ENCODE peak calls at places on chromosomes 1 and 21, in five cellular contexts. K, Y, X, R and C are unnamed samples.

GRCh38 chr1:904271-904950 is 19.3 kb upstream of the SAMD11 start:
- DNase-seq in Y (no peak), R (peak; percentile 87), K (peak; percentile 53), X (peak; percentile 78), C (peak; percentile 76)

GRCh38 chr1:57461405-57461804 is 37.5 kb upstream of the DAB1 start:
- DNase-seq in K (no peak), X (no peak), Y (no peak), R (no peak), C (no peak)

GRCh38 chr1:232927722-232928505 is 22.5 kb upstream of the NTPCR start:
- DNase-seq in R (no peak), Y (no peak), K (no peak), X (no peak), C (no peak)

GRCh38 chr1:231935856-231936255 is 309.3 kb downstream of the DISC1 start:
- DNase-seq in R (no peak), Y (no peak), K (no peak), X (no peak), C (no peak)

GRCh38 chr1:32352831-32353383 is 9.4 kb downstream of the FAM229A start:
- DNase-seq in R (no peak), Y (no peak), X (no peak), K (no peak), C (no peak)

GRCh38 chr1:187390157-187390556 is 561.4 kb downstream of the PLA2G4A start:
- DNase-seq in R (no peak), X (peak; percentile 17), Y (no peak), K (no peak), C (no peak)

GRCh38 chr1:224068458-224068770 is 45.5 kb upstream of the FBXO28 start:
- DNase-seq in X (no peak), Y (no peak), K (no peak), R (no peak), C (no peak)

GRCh38 chr21:34195365-34195764 is 122.0 kb downstream of the MRPS6 start:
- DNase-seq in K (no peak), X (no peak), Y (no peak), R (no peak), C (no peak)

GRCh38 chr1:51569284-51570062 is 47.4 kb upstream of the OSBPL9 start:
- DNase-seq in X (peak; percentile 90), R (no peak), K (peak; percentile 98), Y (no peak), C (peak; percentile 94)

GRCh38 chr1:147781056-147781471 is 20.7 kb upstream of the GJA5 start:
- DNase-seq in Y (no peak), R (peak; percentile 57), K (peak; percentile 96), X (peak; percentile 48), C (peak; percentile 42)

DNA sequence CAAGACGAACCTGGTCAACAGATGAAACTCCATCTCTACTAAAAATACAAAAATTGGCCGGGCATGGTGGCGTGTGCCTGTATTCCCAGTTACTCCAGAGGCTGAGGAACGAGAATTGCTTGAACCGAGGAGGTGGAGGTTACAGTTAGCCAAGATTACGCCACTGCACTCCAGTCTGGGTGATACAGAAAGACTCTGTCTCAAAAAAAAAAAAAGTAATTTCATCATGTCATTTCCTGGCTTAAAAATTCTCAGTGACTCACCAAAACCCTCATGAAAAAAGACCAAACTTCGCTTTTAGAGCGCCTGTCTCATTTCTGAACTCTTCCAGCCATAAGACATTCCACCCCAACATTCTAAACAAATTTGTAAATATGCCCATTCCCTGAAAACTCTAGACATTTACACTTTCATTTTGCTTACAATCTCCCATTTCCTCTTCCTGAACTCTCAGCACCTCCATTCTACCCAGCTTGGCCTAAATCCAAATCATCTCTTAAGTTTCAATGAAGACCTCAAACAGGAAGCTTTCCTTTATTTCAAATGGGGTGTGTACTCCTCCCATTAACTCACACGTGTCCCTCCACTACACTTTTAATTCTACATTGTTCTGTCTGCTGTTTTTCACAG is 50.5 kb upstream of the PRRC2C start:
- DNase-seq in K (no peak), Y (no peak), X (peak; percentile 92), R (no peak), C (peak; percentile 69)
- H3K4me3 ChIP-seq in K (no peak overlapping the region), Y (no peak overlapping the region), X (peak overlapping the region; percentile 27), R (no peak overlapping the region), C (peak overlapping the region; percentile 11)

DNA sequence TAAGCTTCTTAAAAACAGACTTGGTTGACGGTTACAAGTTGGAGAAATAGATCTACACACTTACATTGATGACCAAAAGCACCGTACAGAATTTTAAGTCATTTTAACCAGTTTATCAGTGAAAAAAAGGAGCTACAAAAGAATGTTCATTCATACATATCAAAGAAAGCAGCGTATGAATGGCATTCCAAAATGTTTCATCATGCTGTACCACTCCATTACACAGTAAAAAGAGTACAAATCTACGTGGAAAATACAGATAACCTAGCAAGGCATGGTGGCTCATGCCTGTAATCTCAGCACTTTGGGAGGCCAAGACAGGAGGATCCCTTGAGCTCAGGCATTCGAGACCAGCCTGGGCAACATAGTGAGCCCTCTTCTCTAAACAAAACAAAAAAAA is 40.3 kb downstream of the ZZZ3 start:
- DNase-seq in R (no peak), Y (no peak), K (no peak), X (peak; percentile 55), C (no peak)
- H3K4me3 ChIP-seq in R (no peak overlapping the region), Y (no peak overlapping the region), K (no peak overlapping the region), X (no peak overlapping the region), C (no peak overlapping the region)

DNA sequence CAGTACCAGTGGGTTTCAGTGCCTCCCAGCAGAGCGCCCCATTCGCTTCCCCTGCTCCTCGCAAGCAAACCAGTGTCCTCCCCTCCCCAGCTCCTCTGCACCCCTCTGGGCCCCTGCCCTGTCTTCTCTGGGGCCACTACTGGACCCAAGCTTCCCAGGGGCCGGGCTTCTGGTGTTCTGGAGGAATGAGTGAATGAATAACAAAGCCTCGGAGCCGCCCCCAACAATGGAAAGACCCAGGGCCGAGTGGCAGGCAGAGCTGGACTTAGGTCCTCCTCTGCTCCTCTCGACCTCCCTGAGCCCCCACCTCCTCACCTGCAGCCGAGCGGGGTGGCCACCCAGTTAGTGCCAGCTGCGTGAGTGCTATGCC is 37.6 kb downstream of the MATN1 start:
- DNase-seq in R (no peak), Y (no peak), K (no peak), X (no peak), C (no peak)
- H3K4me3 ChIP-seq in R (peak overlapping the region; percentile 28), Y (peak overlapping the region; percentile 11), K (no peak overlapping the region), X (no peak overlapping the region), C (no peak overlapping the region)

DNA sequence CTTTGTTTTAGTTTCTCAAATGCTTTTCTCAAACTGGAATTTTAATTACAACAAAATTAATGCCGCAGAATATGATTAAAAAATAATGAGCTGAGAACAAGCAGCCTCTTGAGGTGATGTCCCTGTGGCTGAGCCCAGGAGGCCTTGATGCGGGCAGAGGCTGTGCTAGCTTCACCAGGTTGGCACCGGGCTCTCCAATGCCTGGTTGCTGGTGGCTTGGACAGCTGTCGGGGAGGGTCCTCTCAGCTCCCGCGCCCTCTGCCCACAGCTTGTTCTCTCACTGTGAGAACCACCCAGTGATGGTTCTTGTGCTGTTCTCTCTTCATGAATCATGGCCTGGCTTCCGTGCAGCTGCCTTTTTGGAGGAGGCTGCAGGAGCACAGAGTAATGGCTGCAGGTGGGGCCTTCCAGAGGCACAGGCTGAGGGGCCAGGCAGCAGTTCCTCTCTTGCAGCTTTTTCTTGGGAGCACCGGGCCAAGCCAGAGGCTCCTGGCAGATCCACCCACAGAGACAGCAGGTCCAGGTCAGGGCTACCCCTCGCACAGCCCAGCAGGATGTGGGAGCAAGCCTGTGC is 156.3 kb downstream of the PCBP3 start:
- DNase-seq in R (no peak), K (no peak), Y (no peak), X (no peak), C (no peak)
- H3K4me3 ChIP-seq in R (no peak overlapping the region), K (no peak overlapping the region), Y (no peak overlapping the region), X (no peak overlapping the region), C (no peak overlapping the region)